ENCODE peak calls at places on chromosomes 13 and 19, in six cellular contexts. S is AG04449; M is stimulated activated CD8-positive, alpha-beta memory T cell treated with anti-CD3 and anti-CD28 coated beads, Interleukin-7, amount 100 ng/mL, for 24 hours; C is stimulated activated CD4-positive, alpha-beta T cell treated with anti-CD3 and anti-CD28 coated beads, TNF-alpha, amount 100 ng/mL, for 4 hours; K is GOT3; L is iris pigment epithelial cell. F is an unnamed sample.

GRCh38 chr19:14375582-14376291 is 5.5 kb upstream of the ADGRE5 start:
- DNase-seq in S (no peak), M (no peak), C (no peak), K (no peak), L (no peak), F (no peak)

GRCh38 chr19:53132231-53132991 is at the start of gene ZNF415:
- DNase-seq in S (no peak), M (peak), C (no peak), K (peak), L (peak), F (peak)

GRCh38 chr19:4154571-4155312 is 1.3 kb downstream of the CREB3L3 start:
- DNase-seq in S (no peak), M (no peak), C (no peak), K (no peak), L (no peak), F (no peak)

GRCh38 chr19:45785781-45786532 is 3.7 kb upstream of the DMPK start:
- DNase-seq in S (no peak), M (no peak), C (no peak), K (no peak), L (no peak), F (no peak)

GRCh38 chr13:47628666-47629065 is 372.4 kb downstream of the SUCLA2 start:
- DNase-seq in S (no peak), M (no peak), C (no peak), K (no peak), L (peak), F (no peak)

GRCh38 chr19:5172859-5173577 is 167.6 kb downstream of the PTPRS start:
- DNase-seq in S (peak), M (no peak), C (no peak), K (peak), L (peak), F (peak)

GRCh38 chr19:28074773-28075172 is 1138.2 kb downstream of the UQCRFS1 start:
- DNase-seq in S (no peak), M (no peak), C (no peak), K (no peak), L (no peak), F (no peak)

GRCh38 chr13:99086869-99087129 is 108.9 kb upstream of the DOCK9 start:
- DNase-seq in S (no peak), M (no peak), C (no peak), K (no peak), L (peak), F (no peak)

GRCh38 chr13:39410089-39410901 is 192.7 kb downstream of the LHFPL6 start:
- DNase-seq in S (peak), M (no peak), C (no peak), K (no peak), L (peak), F (no peak)

F was measured in brain pericyte.